ENCODE peak calls at places on chromosomes 1 and 21, in four cellular contexts. V is NCI-H774; T is activated CD4-positive, alpha-beta memory T cell treated with anti-CD3 and anti-CD28 coated beads, Interleukin-2, amount 10 ng/mL, durations not matched to agents 7 days and 5 days; D is endothelial cell. Y is an unnamed sample.

GRCh38 chr21:44755227-44755626 is 43.9 kb upstream of the TSPEAR start:
- DNase-seq in V (no peak), T (no peak), D (no peak), Y (no peak)

GRCh38 chr1:160830321-160831153 is 32.1 kb downstream of the CD244 start:
- DNase-seq in V (no peak), T (peak; percentile 80), D (peak; percentile 89), Y (no peak)

GRCh38 chr1:79695133-79695532 is 688.6 kb upstream of the ADGRL4 start:
- DNase-seq in V (no peak), T (no peak), D (no peak), Y (no peak)

GRCh38 chr1:150749720-150750311 is 15.8 kb downstream of the CTSS start:
- DNase-seq in V (no peak), T (no peak), D (no peak), Y (no peak)

GRCh38 chr1:67537647-67538018 is 107.4 kb upstream of the SERBP1 start:
- DNase-seq in V (no peak), T (no peak), D (no peak), Y (no peak)

GRCh38 chr1:156639601-156640101 is 2.3 kb upstream of the BCAN start:
- DNase-seq in V (no peak), T (no peak), D (no peak), Y (no peak)

GRCh38 chr1:184497962-184498723 is 111.3 kb downstream of the C1orf21 start:
- DNase-seq in V (no peak), T (no peak), D (no peak), Y (no peak)

GRCh38 chr1:46613661-46614603 is 2.7 kb downstream of the MOB3C start:
- DNase-seq in V (no peak), T (peak; percentile 54), D (peak; percentile 85), Y (peak; percentile 98)

GRCh38 chr1:96730574-96731298 is 9.2 kb downstream of the PTBP2 start:
- DNase-seq in V (no peak), T (no peak), D (no peak), Y (no peak)

GRCh38 chr1:183697814-183698590 is 44.9 kb upstream of the APOBEC4 start:
- DNase-seq in V (no peak), T (no peak), D (no peak), Y (no peak)

GRCh38 chr1:243261389-243261788 is 5.5 kb downstream of the SDCCAG8 start:
- DNase-seq in V (no peak), T (no peak), D (no peak), Y (no peak)

GRCh38 chr1:89531480-89532139 is 7.0 kb downstream of the LRRC8B start:
- DNase-seq in V (no peak), T (no peak), D (no peak), Y (no peak)

GRCh38 chr1:165844114-165844798 is 16.8 kb downstream of the UCK2 start:
- DNase-seq in V (peak; percentile 73), T (no peak), D (no peak), Y (no peak)

GRCh38 chr1:168362991-168363390 is 82.3 kb downstream of the TBX19 start:
- DNase-seq in V (no peak), T (peak; percentile 79), D (no peak), Y (no peak)

GRCh38 chr21:14923468-14923867 is 141.3 kb downstream of the NRIP1 start:
- DNase-seq in V (no peak), T (no peak), D (no peak), Y (no peak)

GRCh38 chr1:222283147-222283768 is 264.6 kb downstream of the HHIPL2 start:
- DNase-seq in V (no peak), T (no peak), D (no peak), Y (no peak)

GRCh38 chr1:150407330-150407729 is 43.4 kb downstream of the RPRD2 start:
- DNase-seq in V (no peak), T (no peak), D (no peak), Y (no peak)

GRCh38 chr1:63825111-63825510 is 51.3 kb downstream of the ROR1 start:
- DNase-seq in V (no peak), T (no peak), D (no peak), Y (no peak)